ENCODE peak calls at places on chromosomes 3 and 15, in eight cellular contexts. R is spleen, W is neural progenitor cell, A is fibroblast of lung, T is H9, L is ovary, G is body of pancreas, V is tibial artery. K is an unnamed sample.
A peak's percentile ranks its signal among the peaks of the same experiment; 100 is the strongest.

GRCh38 chr3:192128922-192129321 is 598.4 kb downstream of the FGF12 start:
- DNase-seq in V (no peak), T (no peak), L (no peak), W (no peak), G (no peak), A (no peak), R (no peak), K (no peak)

GRCh38 chr3:73784647-73785420 is 160.1 kb upstream of the PDZRN3 start:
- DNase-seq in V (no peak), W (no peak), L (no peak), T (no peak), R (no peak), A (peak; percentile 41), G (no peak), K (no peak)

GRCh38 chr3:193897288-193897687 is 238.7 kb upstream of the HES1 start:
- DNase-seq in R (no peak), V (peak; percentile 71), G (no peak), A (no peak), W (no peak), T (no peak), L (peak; percentile 83), K (peak; percentile 56)

GRCh38 chr3:29720660-29721059 is 439.8 kb downstream of the RBMS3 start:
- DNase-seq in T (no peak), A (no peak), G (no peak), W (no peak), R (no peak), L (no peak), V (no peak), K (no peak)

GRCh38 chr3:163601426-163601825 is 1476.9 kb downstream of the SI start:
- DNase-seq in G (no peak), A (no peak), T (no peak), R (no peak), W (no peak), V (no peak), L (no peak), K (no peak)

GRCh38 chr3:146375214-146375613 is 94.1 kb downstream of the PLSCR2 start:
- DNase-seq in T (no peak), R (no peak), G (no peak), V (no peak), L (no peak), W (no peak), A (peak; percentile 37), K (no peak)

GRCh38 chr3:177410734-177411133 is 213.5 kb upstream of the TBL1XR1 start:
- DNase-seq in R (no peak), L (no peak), V (no peak), W (no peak), A (no peak), G (peak; percentile 78), T (no peak), K (no peak)

GRCh38 chr15:100926971-100927756 is 8.0 kb downstream of the LRRK1 start:
- DNase-seq in V (no peak), L (no peak), A (no peak), R (no peak), T (no peak), W (no peak), G (no peak), K (no peak)

GRCh38 chr3:72816843-72817485 is 31.3 kb downstream of the SHQ1 start:
- DNase-seq in T (no peak), R (no peak), G (no peak), W (no peak), A (no peak), L (no peak), V (no peak), K (no peak)

GRCh38 chr3:105353485-105354161 is 13.1 kb upstream of the ALCAM start:
- DNase-seq in V (peak; percentile 65), G (peak; percentile 21), T (peak; percentile 63), A (peak; percentile 63), W (peak; percentile 54), R (peak; percentile 73), L (no peak), K (peak; percentile 25)

GRCh38 chr15:72222433-72222832 is 8.6 kb downstream of the PKM start:
- DNase-seq in A (peak; percentile 20), G (no peak), W (no peak), T (no peak), R (no peak), V (peak; percentile 82), L (no peak), K (peak; percentile 84)

GRCh38 chr15:83285284-83285978 is 967 bp upstream of the BNC1 start:
- DNase-seq in R (no peak), T (peak; percentile 42), V (no peak), G (no peak), L (no peak), W (peak; percentile 28), A (no peak), K (no peak)

GRCh38 chr15:23801881-23802280 is 114.8 kb upstream of the NDN start:
- DNase-seq in V (no peak), G (peak; percentile 8), T (no peak), L (no peak), W (no peak), R (no peak), A (no peak), K (no peak)

GRCh38 chr3:73137736-73138403 is 76.4 kb downstream of the EBLN2 start:
- DNase-seq in W (no peak), T (no peak), R (no peak), A (no peak), G (no peak), L (no peak), V (no peak), K (no peak)

GRCh38 chr15:79933245-79933644 is 36.4 kb upstream of the MTHFS start:
- DNase-seq in T (no peak), R (no peak), V (no peak), W (no peak), A (no peak), G (no peak), L (no peak), K (no peak)

GRCh38 chr15:24269923-24270322 is 405.7 kb upstream of the NPAP1 start:
- DNase-seq in T (no peak), A (no peak), L (no peak), G (no peak), W (no peak), V (no peak), R (no peak), K (no peak)

GRCh38 chr3:128787256-128788253 is 61.6 kb downstream of the RAB7A start:
- DNase-seq in W (peak; percentile 57), T (peak; percentile 51), G (peak; percentile 35), L (no peak), A (no peak), V (no peak), R (no peak), K (no peak)

GRCh38 chr3:70550723-70551319 is 238.4 kb upstream of the MDFIC2 start:
- DNase-seq in W (peak; percentile 60), R (peak; percentile 87), L (peak; percentile 46), G (peak; percentile 81), T (peak; percentile 57), V (peak; percentile 80), A (peak; percentile 61), K (peak; percentile 75)

GRCh38 chr3:33146791-33147445 is 33.1 kb downstream of the CRTAP start:
- DNase-seq in V (no peak), L (no peak), T (no peak), R (no peak), A (peak; percentile 81), G (no peak), W (no peak), K (no peak)

GRCh38 chr15:83283813-83284562 is 476 bp downstream of the BNC1 start:
- DNase-seq in L (no peak), G (no peak), T (peak; percentile 33), R (no peak), W (peak; percentile 57), A (peak; percentile 19), V (no peak), K (no peak)

GRCh38 chr3:55483196-55484095 is 3.7 kb downstream of the WNT5A start:
- DNase-seq in A (peak; percentile 27), T (peak; percentile 38), G (no peak), R (no peak), W (peak; percentile 63), L (no peak), V (no peak), K (no peak)
- H3K27me3 ChIP-seq in A (no peaks in the 10 kb centered on the region), T (peaks cover 51% of the 10 kb centered on the region), G (no peaks in the 10 kb centered on the region), R (peaks cover 94% of the 10 kb centered on the region), W (peaks cover 97% of the 10 kb centered on the region), L (no peaks in the 10 kb centered on the region), V (no peaks in the 10 kb centered on the region), K (no peaks in the 10 kb centered on the region)

GRCh38 chr3:126111566-126112475 is 27.9 kb upstream of the SLC41A3 start:
- DNase-seq in G (no peak), T (peak; percentile 23), V (peak; percentile 51), A (no peak), W (no peak), L (no peak), R (peak; percentile 68), K (no peak)
- H3K27me3 ChIP-seq in G (no peaks in the 10 kb centered on the region), T (no peaks in the 10 kb centered on the region), V (no peaks in the 10 kb centered on the region), A (no peaks in the 10 kb centered on the region), W (no peaks in the 10 kb centered on the region), L (no peaks in the 10 kb centered on the region), R (no peaks in the 10 kb centered on the region), K (no peaks in the 10 kb centered on the region)

GRCh38 chr3:10497439-10497838 is 7.9 kb downstream of the ATP2B2 start:
- DNase-seq in A (no peak), W (no peak), V (no peak), R (no peak), L (no peak), T (no peak), G (no peak), K (no peak)
- H3K27me3 ChIP-seq in A (no peaks in the 10 kb centered on the region), W (no peaks in the 10 kb centered on the region), V (no peaks in the 10 kb centered on the region), R (no peaks in the 10 kb centered on the region), L (no peaks in the 10 kb centered on the region), T (no peaks in the 10 kb centered on the region), G (no peaks in the 10 kb centered on the region), K (no peaks in the 10 kb centered on the region)

GRCh38 chr15:65963911-65964482 is 94.7 kb downstream of the RAB11A start:
- DNase-seq in A (no peak), L (no peak), V (no peak), W (no peak), G (no peak), T (no peak), R (peak; percentile 21), K (no peak)

GRCh38 chr15:65963358-65963757 is 94.1 kb downstream of the RAB11A start:
- DNase-seq in A (no peak), V (no peak), T (no peak), W (no peak), L (no peak), R (no peak), G (no peak), K (no peak)

GRCh38 chr15:65962187-65962586 is 92.9 kb downstream of the RAB11A start:
- DNase-seq in T (no peak), G (no peak), L (no peak), A (no peak), V (no peak), R (peak; percentile 14), W (no peak), K (no peak)

GRCh38 chr15:65960586-65960985 is 91.3 kb downstream of the RAB11A start:
- DNase-seq in L (no peak), A (no peak), T (no peak), R (no peak), W (no peak), G (no peak), V (no peak), K (no peak)

GRCh38 chr15:65964792-65965433 is 95.6 kb downstream of the RAB11A start:
- DNase-seq in L (no peak), R (no peak), V (no peak), T (no peak), G (no peak), W (no peak), A (no peak), K (no peak)
- H3K27me3 ChIP-seq in L (no peaks in the 10 kb centered on the region), R (peaks cover 40% of the 10 kb centered on the region), V (no peaks in the 10 kb centered on the region), T (no peaks in the 10 kb centered on the region), G (no peaks in the 10 kb centered on the region), W (no peaks in the 10 kb centered on the region), A (peaks cover 29% of the 10 kb centered on the region), K (no peaks in the 10 kb centered on the region)

K was measured in psoas muscle.